ENCODE peak calls at places on chromosomes 1 and 21, in four cellular contexts. V is GM12891, A is K562, F is GM12878. D is an unnamed sample.

GRCh38 chr1:116855788-116856187 is 53.9 kb upstream of the PTGFRN start:
- DNase-seq in V (no peak), A (no peak), F (no peak), D (no peak)

GRCh38 chr1:19762175-19762779 is 37.4 kb downstream of the TMCO4 start:
- DNase-seq in V (peak), A (peak), F (no peak), D (peak)

GRCh38 chr21:44079846-44080245 is 27.4 kb upstream of the PWP2 start:
- DNase-seq in V (no peak), A (no peak), F (no peak), D (no peak)

GRCh38 chr1:167564592-167564991 is 11.0 kb upstream of the CREG1 start:
- DNase-seq in V (no peak), A (peak), F (no peak), D (no peak)

GRCh38 chr1:89519779-89520358 is 4.8 kb upstream of the LRRC8B start:
- DNase-seq in V (peak), A (peak), F (no peak), D (no peak)

GRCh38 chr1:220783453-220783852 is 3.3 kb upstream of the MTARC1 start:
- DNase-seq in V (no peak), A (no peak), F (no peak), D (no peak)

GRCh38 chr1:241413386-241413785 is 56.4 kb upstream of the RGS7 start:
- DNase-seq in V (no peak), A (no peak), F (no peak), D (no peak)

GRCh38 chr1:223538921-223539445 is 126.5 kb downstream of the CAPN8 start:
- DNase-seq in V (no peak), A (no peak), F (no peak), D (no peak)

GRCh38 chr1:181588631-181589030 is 105.3 kb downstream of the CACNA1E start:
- DNase-seq in V (no peak), A (no peak), F (no peak), D (no peak)

GRCh38 chr1:36083635-36084501 is at the start of gene TEKT2:
- DNase-seq in V (no peak), A (no peak), F (no peak), D (no peak)

GRCh38 chr1:10651793-10652192 is 144.7 kb downstream of the CASZ1 start:
- DNase-seq in V (no peak), A (peak), F (no peak), D (no peak)

GRCh38 chr1:59494145-59494824 is 197.4 kb downstream of the FGGY start:
- DNase-seq in V (no peak), A (no peak), F (no peak), D (peak)

GRCh38 chr1:91804546-91805023 is 81.4 kb downstream of the TGFBR3 start:
- DNase-seq in V (no peak), A (peak), F (peak), D (no peak)

GRCh38 chr1:226655251-226656163 is 83.6 kb downstream of the ITPKB start:
- DNase-seq in V (no peak), A (no peak), F (no peak), D (no peak)

GRCh38 chr1:2206813-2207488 is 12.4 kb upstream of the FAAP20 start:
- DNase-seq in V (no peak), A (peak), F (no peak), D (no peak)

GRCh38 chr1:2203671-2204383 is 9.3 kb upstream of the FAAP20 start:
- DNase-seq in V (no peak), A (no peak), F (no peak), D (no peak)

GRCh38 chr1:2202843-2203601 is 8.4 kb upstream of the FAAP20 start:
- DNase-seq in V (no peak), A (no peak), F (no peak), D (no peak)

GRCh38 chr1:2204384-2205190 is 10.0 kb upstream of the FAAP20 start:
- DNase-seq in V (peak), A (peak), F (no peak), D (peak)

GRCh38 chr1:2205191-2205952 is 10.8 kb upstream of the FAAP20 start:
- DNase-seq in V (no peak), A (peak), F (peak), D (peak)
- TF ChIP-seq SPI1 in V (no peak), A (no peak), F (no peak), D (no peak)

GRCh38 chr21:15976807-15977206 is 247.0 kb downstream of the USP25 start:
- DNase-seq in V (no peak), A (no peak), F (no peak), D (no peak)

GRCh38 chr21:15978158-15978805 is 248.5 kb downstream of the USP25 start:
- DNase-seq in V (no peak), A (no peak), F (no peak), D (no peak)
- TF ChIP-seq SPI1 in V (no peak), A (no peak), F (no peak), D (no peak)

GRCh38 chr1:97603776-97604175 is 317.1 kb downstream of the DPYD start:
- DNase-seq in V (no peak), A (no peak), F (no peak), D (no peak)
- TF ChIP-seq SPI1 in V (peak), A (no peak), F (peak), D (no peak)

DNA sequence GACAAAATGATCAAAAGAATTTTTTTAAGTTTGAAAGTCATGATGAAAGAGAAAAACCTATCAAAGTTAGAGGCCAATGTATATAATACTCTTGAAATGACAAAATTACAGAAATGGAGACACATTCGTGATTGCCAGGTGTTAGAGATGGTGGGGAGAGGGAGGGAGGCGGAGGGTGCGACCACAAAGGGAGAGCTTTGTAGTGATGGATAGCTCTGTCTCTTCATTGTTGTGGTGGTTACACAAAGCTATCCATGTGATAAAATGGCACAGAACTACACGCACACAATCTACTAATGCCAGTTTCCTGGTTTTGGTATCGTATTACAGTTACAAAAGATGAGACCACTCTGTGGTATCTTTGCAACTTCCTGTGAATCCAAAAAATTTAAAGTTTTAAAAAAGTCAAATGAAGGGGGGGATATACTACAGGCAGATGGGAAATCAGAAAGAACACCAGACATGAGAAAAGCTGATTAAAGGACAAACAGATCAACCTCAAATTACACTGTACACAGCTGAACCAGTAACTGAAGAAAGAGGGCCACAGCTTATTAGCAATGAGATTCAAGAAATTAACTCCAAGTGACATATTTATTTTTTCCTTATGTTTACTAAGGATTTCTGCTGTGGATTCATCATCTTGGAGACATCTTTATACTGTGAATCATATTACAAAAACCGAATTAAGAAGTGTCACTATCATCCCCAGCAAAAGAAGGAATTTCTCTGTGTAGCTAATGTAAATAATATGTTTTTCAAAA is 199.1 kb downstream of the SLC45A1 start:
- DNase-seq in V (no peak), A (peak), F (no peak), D (no peak)
- TF ChIP-seq SPI1 in V (no peak), A (no peak), F (no peak), D (no peak)

D was measured in HL-60.